ENCODE peak calls at places on chromosomes 3 and 15, in six cellular contexts. W is Peyer's patch, T is psoas muscle, E is mucosa of descending colon, K is neural progenitor cell, H is A549. G is an unnamed sample. For H3K9me3, the result is how much of the 10 kb centered on the place peaks cover.

GRCh38 chr3:124424396-124424795 is 305.9 kb upstream of the UMPS start:
- DNase-seq in W (no peak), T (no peak), E (no peak), K (no peak), H (no peak), G (no peak)

GRCh38 chr15:70093481-70094309 is 4.0 kb downstream of the TLE3 start:
- DNase-seq in W (no peak), T (no peak), E (no peak), K (no peak), H (no peak), G (no peak)

GRCh38 chr3:29758108-29759020 is 477.5 kb downstream of the RBMS3 start:
- DNase-seq in W (no peak), T (no peak), E (no peak), K (no peak), H (no peak), G (no peak)

GRCh38 chr3:145953316-145953715 is 207.7 kb downstream of the PLOD2 start:
- DNase-seq in W (no peak), T (no peak), E (no peak), K (no peak), H (no peak), G (no peak)

GRCh38 chr15:96351801-96352593 is 21.5 kb downstream of the NR2F2 start:
- DNase-seq in W (no peak), T (no peak), E (no peak), K (peak), H (no peak), G (no peak)

GRCh38 chr3:61269460-61269859 is 18.2 kb upstream of the FHIT start:
- DNase-seq in W (no peak), T (no peak), E (no peak), K (no peak), H (no peak), G (no peak)

GRCh38 chr3:108804437-108804836 is 18.1 kb upstream of the TRAT1 start:
- DNase-seq in W (no peak), T (no peak), E (no peak), K (peak), H (no peak), G (no peak)

GRCh38 chr3:48417529-48418108 is 12.3 kb downstream of the PLXNB1 start:
- DNase-seq in W (no peak), T (peak), E (peak), K (no peak), H (no peak), G (no peak)

GRCh38 chr3:43584043-43584826 is 37.6 kb downstream of the ANO10 start:
- DNase-seq in W (no peak), T (no peak), E (no peak), K (no peak), H (no peak), G (no peak)

GRCh38 chr15:74870496-74871213 is 2.5 kb downstream of the SCAMP2 start:
- DNase-seq in W (no peak), T (no peak), E (no peak), K (no peak), H (no peak), G (no peak)

DNA sequence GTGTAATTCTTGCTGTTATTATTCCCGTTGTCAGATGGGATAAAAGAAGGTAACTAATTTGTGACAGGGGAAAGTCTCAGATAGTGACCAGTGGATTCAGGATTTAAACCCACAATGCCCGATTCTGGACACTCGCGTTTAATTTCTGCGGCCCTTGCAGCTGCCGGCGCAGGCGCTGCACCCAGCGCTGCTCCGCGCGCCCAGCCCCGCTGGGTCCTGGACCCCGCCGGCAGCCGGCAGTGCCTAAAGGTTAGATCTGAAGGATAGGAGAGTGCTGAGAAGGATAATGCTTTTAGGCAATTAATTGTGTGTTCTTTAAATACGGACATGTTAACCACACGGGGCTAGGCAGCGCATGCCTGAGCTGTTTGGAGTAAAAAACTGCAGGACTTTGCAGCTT is 3.6 kb upstream of the MKRN3 start:
- DNase-seq in W (no peak), T (no peak), E (no peak), K (no peak), H (no peak), G (no peak)
- H3K9me3 ChIP-seq in W (under half), T (under half), E (under half), K (under half), H (under half), G (under half)

DNA sequence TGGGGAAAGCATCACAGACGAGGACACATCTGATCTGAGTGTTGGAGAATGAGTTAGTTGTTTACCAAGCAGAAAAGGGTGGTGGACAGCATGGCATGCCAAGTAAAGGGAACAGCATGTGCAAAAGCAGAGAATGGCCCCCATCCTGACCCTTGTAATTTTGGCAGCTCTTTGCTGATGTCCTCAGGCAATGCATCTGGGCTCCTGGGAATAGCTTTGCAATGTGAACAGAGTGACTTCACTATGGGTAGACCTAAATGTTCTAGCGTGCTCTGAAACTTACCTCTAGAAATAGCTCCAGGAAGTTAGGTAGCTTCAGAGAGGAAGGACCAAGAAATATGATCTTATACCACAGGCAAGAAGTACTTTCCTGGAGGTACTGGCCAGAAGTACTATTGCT is 263.4 kb downstream of the LPP start:
- DNase-seq in W (no peak), T (no peak), E (no peak), K (no peak), H (no peak), G (no peak)
- H3K4me3 ChIP-seq in W (no peak), T (no peak), E (no peak), K (no peak), H (no peak), G (no peak)

GRCh38 chr15:66706225-66706732 is 4.2 kb downstream of the SMAD6 start:
- DNase-seq in W (no peak), T (no peak), E (peak), K (peak), H (peak), G (no peak)
- TF ChIP-seq CTCF in W (peak), T (no peak), E (no peak), K (peak), H (peak), G (peak)

GRCh38 chr3:294581-294980 is 98.0 kb downstream of the CHL1 start:
- DNase-seq in W (no peak), T (no peak), E (no peak), K (no peak), H (no peak), G (no peak)

GRCh38 chr3:291028-291427 is 94.5 kb downstream of the CHL1 start:
- DNase-seq in W (no peak), T (no peak), E (no peak), K (no peak), H (no peak), G (no peak)

GRCh38 chr3:292038-292437 is 95.5 kb downstream of the CHL1 start:
- DNase-seq in W (no peak), T (no peak), E (no peak), K (no peak), H (no peak), G (no peak)

GRCh38 chr3:297585-297984 is 101.0 kb downstream of the CHL1 start:
- DNase-seq in W (no peak), T (no peak), E (no peak), K (peak), H (no peak), G (no peak)

DNA sequence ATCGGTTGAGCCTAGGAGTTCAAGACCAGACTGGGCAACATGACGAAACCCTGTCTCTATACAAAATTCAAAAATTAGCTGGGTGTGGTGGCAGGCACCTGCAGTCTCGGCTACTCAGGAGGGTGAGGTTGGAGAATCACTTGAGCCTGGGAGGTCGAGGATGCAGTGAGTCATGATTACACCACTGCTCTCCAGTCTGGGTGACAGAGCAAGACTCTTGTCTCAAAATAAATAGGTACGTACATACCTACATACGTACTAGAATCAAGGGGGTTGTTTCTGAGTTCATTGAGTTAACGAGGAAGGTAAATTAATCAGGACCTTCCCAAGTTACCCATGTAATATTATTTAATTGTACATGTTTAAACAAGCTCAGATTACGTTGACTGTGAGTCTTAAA is 97.5 kb downstream of the CHL1 start:
- DNase-seq in W (no peak), T (no peak), E (no peak), K (no peak), H (peak), G (no peak)
- H3K9me3 ChIP-seq in W (under half), T (under half), E (under half), K (under half), H (under half), G (under half)

GRCh38 chr3:17399586-17399985 is 342.8 kb downstream of the TBC1D5 start:
- DNase-seq in W (no peak), T (no peak), E (no peak), K (no peak), H (no peak), G (no peak)
- H3K4me3 ChIP-seq in W (no peak), T (no peak), E (no peak), K (no peak), H (no peak), G (no peak)

DNA sequence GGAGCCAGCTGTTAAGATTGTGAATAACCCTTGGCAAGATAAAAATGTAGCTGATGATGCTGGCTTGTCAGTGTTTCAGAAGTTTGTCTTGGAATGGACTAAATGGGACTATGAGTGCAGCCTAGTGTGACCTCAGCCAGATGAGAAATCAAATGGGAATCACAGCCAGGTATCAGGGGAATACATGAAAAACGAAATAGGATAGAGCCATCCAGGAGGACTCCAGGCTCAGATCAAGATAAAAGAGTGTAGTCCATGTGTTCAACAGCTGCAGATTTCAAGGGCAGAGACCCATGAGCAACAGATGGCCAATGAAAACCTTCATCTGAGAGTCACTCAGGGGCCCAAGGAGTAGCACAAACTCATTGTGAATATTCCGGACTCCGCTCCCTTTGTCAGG is 1080.9 kb upstream of the CADM2 start:
- DNase-seq in W (no peak), T (no peak), E (no peak), K (no peak), H (no peak), G (no peak)
- TF ChIP-seq CTCF in W (no peak), T (no peak), E (no peak), K (no peak), H (no peak), G (no peak)

DNA sequence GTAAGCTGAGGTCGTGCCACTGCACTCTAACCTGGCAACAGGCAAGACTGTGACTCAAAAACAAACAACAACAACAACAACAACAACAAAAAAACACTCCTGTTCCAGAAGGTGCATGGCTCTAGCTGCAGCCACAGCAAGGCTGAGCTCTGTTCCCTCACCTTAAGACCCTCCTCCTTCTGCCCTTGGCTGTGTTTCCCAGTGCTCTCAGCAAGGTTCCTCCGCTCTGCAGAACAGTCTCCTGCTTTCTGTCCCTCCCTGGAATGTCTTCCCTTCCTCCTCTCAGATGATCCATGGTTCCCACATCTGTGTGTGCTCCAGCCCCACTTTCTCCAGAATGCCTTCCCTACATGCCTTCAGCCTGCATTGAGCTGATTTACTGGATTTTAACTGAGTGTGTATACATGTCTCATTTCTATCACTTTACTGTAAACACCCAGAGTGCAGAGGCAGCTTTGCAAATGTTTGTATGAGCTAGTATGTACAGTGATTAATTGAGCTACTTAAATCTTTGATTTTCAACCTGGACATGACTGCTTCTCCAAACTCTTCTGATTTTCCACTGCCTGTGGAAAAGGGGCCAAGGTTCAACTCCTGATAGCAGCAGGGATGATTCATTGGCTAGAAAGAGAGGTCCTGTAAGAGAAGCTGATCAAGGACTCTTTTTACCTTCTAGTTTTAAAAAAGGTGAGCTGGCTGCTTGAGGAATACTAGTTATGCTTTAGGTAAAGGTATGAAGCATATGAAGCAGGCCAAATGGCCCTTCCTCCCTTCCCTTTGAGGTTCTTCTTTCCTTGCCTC is 14.7 kb downstream of the ANKUB1 start:
- DNase-seq in W (no peak), T (no peak), E (no peak), K (no peak), H (no peak), G (no peak)
- H3K9me3 ChIP-seq in W (under half), T (under half), E (under half), K (under half), H (under half), G (under half)

DNA sequence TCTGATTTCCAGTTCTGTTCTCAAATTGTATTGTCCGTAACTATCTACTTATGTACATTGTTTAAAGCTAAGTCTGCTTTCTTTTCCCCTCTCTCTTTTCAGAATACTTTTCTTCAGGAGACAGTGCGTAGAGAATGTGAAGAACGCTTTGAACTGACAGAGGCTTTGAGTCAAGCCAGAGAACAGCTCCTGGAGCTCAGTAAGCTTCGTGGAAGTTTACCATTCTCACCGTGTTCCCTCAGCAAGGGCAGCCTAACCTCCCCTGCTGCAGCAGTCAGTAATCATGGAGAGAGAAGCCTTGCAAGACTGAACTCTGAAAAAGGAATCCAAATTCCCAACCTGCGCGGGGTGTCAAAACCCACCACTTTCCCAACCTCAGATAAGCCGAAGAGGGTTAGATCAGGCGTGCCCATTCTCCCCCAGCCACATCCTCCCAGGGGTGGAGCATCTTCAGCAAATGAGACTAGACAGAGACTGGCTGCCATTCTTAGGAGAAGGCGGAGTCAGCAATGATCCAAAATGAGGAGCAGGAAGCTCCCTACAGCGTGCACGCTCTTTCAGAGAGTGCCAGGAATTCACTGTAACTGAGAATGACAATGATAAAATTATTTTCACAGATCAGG is 114.6 kb downstream of the CCNL1 start:
- DNase-seq in W (no peak), T (no peak), E (no peak), K (peak), H (no peak), G (no peak)
- H3K4me3 ChIP-seq in W (no peak), T (no peak), E (no peak), K (no peak), H (no peak), G (no peak)

DNA sequence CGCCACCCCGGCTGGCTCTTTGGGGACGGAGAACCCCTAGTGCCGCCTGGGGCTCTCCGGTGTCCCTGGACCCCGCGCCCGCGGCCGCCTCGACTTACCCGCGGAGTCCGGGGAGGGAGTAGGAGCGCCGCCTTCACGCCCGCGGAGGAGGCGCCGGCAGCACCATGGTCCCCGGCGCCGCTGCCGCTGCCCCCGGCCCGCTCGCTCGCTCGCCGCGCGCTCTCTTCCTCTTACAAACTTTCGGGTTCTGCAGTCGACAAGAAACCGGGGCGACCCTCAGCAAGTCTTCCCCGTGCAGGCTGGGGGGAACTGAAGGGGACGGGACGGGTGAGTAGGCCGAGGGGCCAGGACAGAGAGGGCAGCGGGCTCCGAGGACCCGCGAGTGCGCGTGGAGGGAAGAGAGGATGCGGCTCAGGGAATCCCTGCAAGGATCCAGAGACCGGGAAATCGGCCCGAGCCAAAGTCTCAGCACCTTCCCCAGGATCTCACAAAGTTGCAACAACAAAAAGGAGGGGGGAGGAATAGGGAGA is 2.0 kb downstream of the FOXP1 start:
- DNase-seq in W (peak), T (peak), E (peak), K (peak), H (peak), G (peak)
- TF ChIP-seq CTCF in W (no peak), T (no peak), E (no peak), K (peak), H (no peak), G (no peak)

DNA sequence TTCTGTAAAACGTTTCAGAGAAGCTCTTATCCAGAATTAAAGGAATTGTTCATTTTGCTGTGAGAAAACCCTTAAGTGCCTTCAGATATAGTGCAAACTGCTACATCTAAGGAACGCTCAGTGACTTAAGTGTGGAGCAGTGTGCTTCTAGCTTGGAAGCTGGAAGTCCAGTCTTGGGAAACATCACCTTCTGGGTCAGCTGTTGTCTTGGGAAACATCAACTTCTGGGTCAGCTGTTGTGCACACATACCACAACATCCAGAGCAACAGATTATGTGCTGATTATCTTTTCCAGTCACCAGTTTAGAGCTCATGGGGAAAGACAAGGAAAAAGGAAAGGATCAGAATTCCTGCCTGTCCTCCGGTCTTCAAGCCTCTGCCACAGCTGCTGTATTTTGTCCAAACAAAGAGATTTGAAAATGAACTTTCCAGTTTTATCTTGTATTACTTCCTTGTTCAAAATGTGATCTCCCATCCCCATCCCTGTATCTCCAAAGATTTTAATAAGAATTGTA is 713.6 kb downstream of the NSUN3 start:
- DNase-seq in W (no peak), T (no peak), E (no peak), K (no peak), H (no peak), G (no peak)
- H3K9me3 ChIP-seq in W (under half), T (under half), E (under half), K (under half), H (under half), G (under half)